ENCODE peak calls at places on chromosome 12, in four cellular contexts. O is fibroblast of pulmonary artery, F is natural killer cell, I is right atrium auricular region. A is an unnamed sample.

GRCh38 chr12:10220398-10221077 is 7.9 kb downstream of the GABARAPL1 start:
- DNase-seq in O (peak; percentile 93), F (no peak), I (peak; percentile 93), A (no peak)

GRCh38 chr12:116066381-116067230 is 210.9 kb downstream of the MED13L start:
- DNase-seq in O (peak; percentile 61), F (peak; percentile 42), I (no peak), A (no peak)

GRCh38 chr12:105485926-105486325 is 155.4 kb downstream of the C12orf75 start:
- DNase-seq in O (peak; percentile 42), F (no peak), I (no peak), A (peak; percentile 4)

GRCh38 chr12:45959728-45960127 is 30.6 kb downstream of the SCAF11 start:
- DNase-seq in O (no peak), F (no peak), I (no peak), A (no peak)

GRCh38 chr12:52044284-52044983 is 6.8 kb upstream of the NR4A1 start:
- DNase-seq in O (peak; percentile 99), F (no peak), I (peak; percentile 94), A (no peak)

GRCh38 chr12:53298154-53298553 is 1.3 kb upstream of the MYG1 start:
- DNase-seq in O (peak; percentile 90), F (no peak), I (no peak), A (no peak)

GRCh38 chr12:31322651-31323248 is 3.2 kb downstream of the SINHCAF start:
- DNase-seq in O (peak; percentile 50), F (no peak), I (no peak), A (no peak)

GRCh38 chr12:131188131-131189050 is 234.7 kb downstream of the ADGRD1 start:
- DNase-seq in O (no peak), F (no peak), I (peak; percentile 28), A (peak; percentile 76)

GRCh38 chr12:46442239-46442638 is 69.7 kb upstream of the SLC38A2 start:
- DNase-seq in O (peak; percentile 63), F (no peak), I (no peak), A (no peak)

GRCh38 chr12:57227315-57228115 is 2.0 kb upstream of the SHMT2 start:
- DNase-seq in O (no peak), F (no peak), I (no peak), A (no peak)

GRCh38 chr12:18430425-18431048 is 169.2 kb downstream of the PIK3C2G start:
- DNase-seq in O (peak; percentile 80), F (no peak), I (peak; percentile 59), A (no peak)

GRCh38 chr12:56679834-56680575 is 8.1 kb downstream of the PTGES3 start:
- DNase-seq in O (no peak), F (no peak), I (peak; percentile 42), A (no peak)

GRCh38 chr12:34292736-34293625 is 270.7 kb downstream of the ALG10 start:
- DNase-seq in O (no peak), F (peak; percentile 7), I (no peak), A (no peak)

GRCh38 chr12:75704664-75705063 is 193.3 kb upstream of the KRR1 start:
- DNase-seq in O (peak; percentile 90), F (no peak), I (no peak), A (no peak)
- TF ChIP-seq CTCF in O (no peak), F (no peak), I (no peak), A (no peak)

GRCh38 chr12:124568431-124569374 is 1.3 kb upstream of the NCOR2 start:
- DNase-seq in O (peak; percentile 94), F (no peak), I (peak; percentile 79), A (peak; percentile 97)
- TF ChIP-seq CTCF in O (peak; percentile 57), F (no peak), I (no peak), A (peak; percentile 57)

DNA sequence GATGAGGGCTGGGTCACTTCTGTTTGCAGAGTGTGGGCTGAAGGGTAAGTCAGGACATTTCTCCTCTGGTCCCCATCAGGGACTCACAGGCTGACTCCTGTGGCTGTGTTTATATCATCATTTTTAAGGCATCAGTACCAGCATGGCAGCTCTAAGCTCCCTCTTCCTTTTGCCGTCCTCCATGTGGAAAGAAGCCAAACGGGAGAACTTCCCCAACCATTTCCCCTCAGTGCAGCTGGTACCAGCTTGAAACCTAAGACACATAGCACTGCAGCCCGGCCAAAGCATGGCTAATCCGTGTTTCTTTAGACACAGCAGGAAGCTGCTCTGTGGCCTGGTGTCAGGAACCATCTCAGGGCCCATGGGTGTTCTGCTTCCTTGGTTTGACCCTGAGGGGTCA is 31.9 kb upstream of the ATP2A2 start:
- DNase-seq in O (no peak), F (no peak), I (peak; percentile 58), A (no peak)
- TF ChIP-seq CTCF in O (no peak), F (no peak), I (no peak), A (no peak)

DNA sequence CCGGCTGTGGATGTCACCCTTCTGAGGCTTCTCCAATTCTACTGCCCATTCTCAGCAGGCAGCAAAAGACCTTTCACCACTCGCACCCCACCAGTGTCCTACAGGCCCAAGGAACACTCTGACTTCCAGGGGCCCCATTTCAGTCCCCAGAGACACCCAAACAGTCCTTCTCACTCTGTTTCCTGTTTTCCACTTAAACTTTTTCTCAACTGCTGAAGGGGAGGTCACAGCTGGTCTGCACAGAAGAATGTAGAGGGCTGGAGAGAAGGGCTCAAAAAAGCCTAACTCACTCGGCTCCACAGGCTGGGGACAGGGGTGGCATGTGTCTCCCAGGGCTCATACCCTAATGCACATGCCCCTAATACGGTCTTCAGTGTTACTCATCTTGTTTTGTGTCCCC is 4.2 kb upstream of the DTX1 start:
- DNase-seq in O (no peak), F (no peak), I (no peak), A (no peak)
- TF ChIP-seq CTCF in O (no peak), F (no peak), I (no peak), A (no peak)

DNA sequence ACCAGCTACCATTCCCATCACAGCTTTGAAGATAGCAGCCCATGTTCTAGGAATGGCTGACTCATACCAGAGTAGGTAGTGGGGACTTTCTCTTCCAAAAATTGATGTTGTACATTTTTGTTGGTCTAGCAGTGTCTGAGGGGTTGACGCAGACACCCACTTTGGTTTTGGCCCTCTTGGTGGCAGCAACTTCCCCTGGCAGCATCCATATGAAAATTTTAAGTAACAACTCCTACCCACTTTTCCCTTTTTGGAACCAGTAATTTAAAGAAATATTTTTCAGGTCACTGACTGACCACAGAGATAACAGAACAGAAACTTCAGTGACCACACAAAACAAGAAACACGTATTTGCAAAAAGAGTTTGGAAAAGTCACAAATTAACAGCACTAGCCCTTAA is 162.0 kb upstream of the TMCC3 start:
- DNase-seq in O (no peak), F (no peak), I (no peak), A (no peak)
- TF ChIP-seq CTCF in O (no peak), F (no peak), I (no peak), A (no peak)

DNA sequence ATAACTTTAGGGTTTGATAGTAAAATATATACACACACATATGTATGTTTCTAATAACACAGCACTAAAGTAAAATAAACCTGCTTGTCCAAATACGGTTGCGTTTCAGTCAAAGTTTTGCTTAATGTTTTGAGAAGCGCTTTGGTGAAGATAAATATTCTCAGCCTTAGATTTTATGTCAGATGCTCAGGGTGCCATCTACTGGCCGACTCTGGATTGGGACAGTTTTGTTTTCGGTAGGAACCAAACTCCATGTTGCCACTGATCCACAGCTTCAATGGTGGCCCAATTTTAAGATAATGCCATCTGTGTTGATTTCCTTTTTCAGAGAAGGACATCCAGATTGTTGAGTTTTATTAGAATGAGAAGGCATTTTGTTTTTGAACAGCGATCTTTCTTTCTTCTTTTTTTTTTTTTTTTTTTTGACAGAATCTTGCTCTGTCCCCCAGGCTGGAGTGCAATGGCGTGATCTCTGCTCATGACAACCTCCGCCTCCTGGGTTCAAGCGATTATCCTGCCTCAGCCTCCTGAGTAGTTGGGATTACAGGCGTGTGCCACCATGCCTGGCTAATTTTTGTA is 43.1 kb downstream of the LLPH start:
- DNase-seq in O (peak; percentile 86), F (peak; percentile 35), I (peak; percentile 67), A (no peak)
- TF ChIP-seq CTCF in O (peak; percentile 86), F (peak; percentile 71), I (peak; percentile 55), A (peak; percentile 89)

GRCh38 chr12:101414533-101415119 is 7.1 kb upstream of the ARL1 start:
- DNase-seq in O (peak; percentile 76), F (no peak), I (no peak), A (no peak)
- TF ChIP-seq CTCF in O (peak; percentile 60), F (peak; percentile 78), I (peak; percentile 40), A (peak; percentile 67)

DNA sequence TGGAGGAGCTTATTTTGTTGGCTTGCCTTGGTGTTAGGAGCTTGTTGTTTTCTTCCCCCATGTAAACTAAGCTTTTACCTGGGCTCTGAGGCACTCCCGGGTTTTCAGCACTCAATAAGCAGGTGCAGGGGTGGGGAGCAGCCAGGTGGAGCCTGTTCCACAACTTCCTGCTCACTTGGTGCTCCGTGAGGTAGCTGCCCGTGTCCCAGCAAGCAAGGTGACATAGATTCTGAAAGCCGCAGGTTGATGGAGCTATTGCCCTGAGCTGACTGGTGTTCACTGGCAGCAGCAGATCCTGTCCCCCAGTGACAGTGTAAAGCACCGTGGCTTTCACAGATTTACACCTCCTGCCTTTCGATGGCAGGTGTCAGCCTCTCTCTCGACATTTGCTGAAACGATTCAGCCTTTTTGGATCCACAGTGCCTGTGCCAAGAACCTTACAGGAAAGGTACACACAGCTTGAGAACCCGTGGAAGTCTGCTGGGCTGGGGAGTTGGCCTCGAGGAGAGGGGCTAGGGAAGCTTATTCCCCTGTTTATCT is 295.7 kb upstream of the FKBP4 start:
- DNase-seq in O (no peak), F (no peak), I (no peak), A (no peak)
- TF ChIP-seq CTCF in O (no peak), F (no peak), I (no peak), A (no peak)

DNA sequence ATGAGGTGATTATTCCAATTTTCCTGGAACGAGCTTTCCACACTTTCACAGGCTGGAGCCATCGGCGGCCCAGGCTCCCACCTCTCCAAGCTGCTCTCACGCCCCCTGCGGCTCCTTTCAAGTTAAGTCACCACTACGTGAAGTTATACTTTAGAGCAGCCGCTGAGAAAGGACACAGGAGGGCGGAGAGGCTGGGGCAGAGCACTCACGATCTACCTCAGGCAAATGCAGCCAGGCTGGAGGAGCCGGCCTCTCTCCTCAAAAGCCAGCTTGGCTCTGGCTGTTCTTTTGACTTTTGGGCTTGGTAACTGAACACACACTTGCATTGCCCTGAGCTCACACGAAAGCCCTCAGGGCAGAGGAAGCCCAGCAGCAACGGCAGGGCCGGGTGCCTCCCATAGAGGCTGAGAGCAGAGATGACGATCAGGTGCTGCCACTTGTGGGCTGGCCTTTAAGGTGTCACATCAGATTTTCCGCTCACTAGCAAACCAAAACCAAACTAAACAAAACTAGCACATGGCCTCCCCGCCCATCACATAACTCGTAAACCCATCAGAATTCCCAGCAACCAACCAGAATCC is 75.2 kb downstream of the PITPNM2 start:
- DNase-seq in O (no peak), F (peak; percentile 73), I (no peak), A (no peak)
- TF ChIP-seq CTCF in O (no peak), F (peak; percentile 32), I (no peak), A (no peak)

A was measured in osteocyte.